ENCODE peak calls at places on chromosomes 4 and X, in seven cellular contexts. K is GM23248; Q is uterus; I is fibroblast of the aortic adventitia; D is activated T-helper 1 cell treated with anti-CD3 and anti-CD28 coated beads, Interleukin-12 subunit alpha, Interleukin-12 subunit beta, Interleukin-2, Interleukin-4 antibody, amounts not matched to agents 30 ng/mL and 10 ng/mL and 1 ng/mL, durations not matched to agents 14 hours and 24 hours and 36 hours; X is islet precursor cell; E is activated naive CD4-positive, alpha-beta T cell. P is an unnamed sample.

GRCh38 chr4:79964020-79964714 is 108.9 kb downstream of the ANTXR2 start:
- DNase-seq in K (no peak), Q (no peak), I (no peak), D (no peak), X (no peak), E (no peak), P (no peak)

GRCh38 chr4:1792832-1793495 is at the start of gene FGFR3:
- DNase-seq in K (peak; percentile 64), Q (no peak), I (no peak), D (peak; percentile 28), X (peak; percentile 88), E (no peak), P (no peak)

GRCh38 chrX:21756785-21757529 is 959 bp downstream of the SMPX start:
- DNase-seq in K (no peak), Q (no peak), I (no peak), D (no peak), X (no peak), E (no peak), P (no peak)

GRCh38 chr4:118683513-118683912 is 1.7 kb upstream of the METTL14 start:
- DNase-seq in K (no peak), Q (no peak), I (peak; percentile 10), D (no peak), X (no peak), E (no peak), P (no peak)

GRCh38 chrX:36867143-36867542 is 141.0 kb upstream of the FAM47C start:
- DNase-seq in K (peak; percentile 28), Q (no peak), I (peak; percentile 33), D (no peak), X (no peak), E (no peak), P (no peak)

GRCh38 chr4:8351931-8352367 is 82.4 kb downstream of the HTRA3 start:
- DNase-seq in K (peak; percentile 15), Q (peak; percentile 65), I (peak; percentile 46), D (no peak), X (peak; percentile 49), E (no peak), P (no peak)

GRCh38 chrX:19728915-19729314 is 158.5 kb downstream of the SH3KBP1 start:
- DNase-seq in K (no peak), Q (no peak), I (peak; percentile 25), D (no peak), X (no peak), E (no peak), P (no peak)

GRCh38 chrX:94123062-94123461 is 449.1 kb downstream of the FAM133A start:
- DNase-seq in K (no peak), Q (no peak), I (no peak), D (no peak), X (peak; percentile 79), E (no peak), P (no peak)

GRCh38 chr4:88077911-88078310 is 70.5 kb downstream of the PKD2 start:
- DNase-seq in K (peak; percentile 43), Q (no peak), I (peak; percentile 70), D (no peak), X (no peak), E (no peak), P (no peak)

GRCh38 chr4:183503497-183504063 is 1.3 kb upstream of the ING2 start:
- DNase-seq in K (no peak), Q (no peak), I (no peak), D (no peak), X (no peak), E (no peak), P (no peak)

GRCh38 chr4:77581724-77582123 is 23.9 kb upstream of the CXCL13 start:
- DNase-seq in K (peak; percentile 38), Q (no peak), I (no peak), D (no peak), X (no peak), E (no peak), P (no peak)

GRCh38 chr4:6402566-6403399 is 69.6 kb downstream of the PPP2R2C start:
- DNase-seq in K (no peak), Q (no peak), I (no peak), D (no peak), X (no peak), E (no peak), P (no peak)

GRCh38 chrX:114178126-114178525 is 405.8 kb upstream of the HTR2C start:
- DNase-seq in K (no peak), Q (no peak), I (no peak), D (no peak), X (no peak), E (no peak), P (no peak)

GRCh38 chr4:139300431-139301142 is 718 bp upstream of the NAA15 start:
- DNase-seq in K (peak; percentile 86), Q (peak; percentile 26), I (peak; percentile 63), D (no peak), X (no peak), E (no peak), P (peak; percentile 61)

GRCh38 chr4:46329118-46329976 is 60.6 kb downstream of the GABRA2 start:
- DNase-seq in K (peak; percentile 16), Q (no peak), I (no peak), D (no peak), X (peak; percentile 69), E (no peak), P (no peak)

GRCh38 chr4:140924761-140925392 is 168.7 kb upstream of the TBC1D9 start:
- DNase-seq in K (no peak), Q (no peak), I (no peak), D (no peak), X (no peak), E (no peak), P (no peak)

GRCh38 chr4:69060651-69061308 is 35.5 kb upstream of the UGT2B7 start:
- DNase-seq in K (no peak), Q (no peak), I (no peak), D (no peak), X (no peak), E (no peak), P (no peak)

GRCh38 chrX:115642895-115643530 is 82.0 kb downstream of the PLS3 start:
- DNase-seq in K (peak; percentile 48), Q (peak; percentile 71), I (peak; percentile 89), D (no peak), X (no peak), E (no peak), P (no peak)

GRCh38 chr4:99749445-99750391 is 66.9 kb upstream of the DAPP1 start:
- DNase-seq in K (no peak), Q (no peak), I (no peak), D (no peak), X (no peak), E (no peak), P (no peak)

GRCh38 chr4:101022151-101023024 is 324.9 kb downstream of the PPP3CA start:
- DNase-seq in K (peak; percentile 54), Q (no peak), I (no peak), D (no peak), X (no peak), E (no peak), P (no peak)

GRCh38 chr4:152072001-152072485 is 311.2 kb upstream of the GATB start:
- DNase-seq in K (peak; percentile 65), Q (no peak), I (no peak), D (no peak), X (peak; percentile 76), E (no peak), P (no peak)

GRCh38 chrX:7127058-7127457 is 20.5 kb upstream of the STS start:
- DNase-seq in K (no peak), Q (no peak), I (no peak), D (no peak), X (no peak), E (no peak), P (no peak)

GRCh38 chr4:141158219-141158618 is 24.9 kb upstream of the RNF150 start:
- DNase-seq in K (peak; percentile 68), Q (no peak), I (peak; percentile 73), D (no peak), X (no peak), E (no peak), P (no peak)

GRCh38 chrX:25721564-25721963 is 416.6 kb upstream of the MAGEB18 start:
- DNase-seq in K (peak; percentile 2), Q (no peak), I (peak; percentile 18), D (no peak), X (no peak), E (no peak), P (no peak)

GRCh38 chr4:151315212-151315886 is 10.1 kb downstream of the SH3D19 start:
- DNase-seq in K (no peak), Q (no peak), I (peak; percentile 26), D (no peak), X (no peak), E (no peak), P (no peak)

GRCh38 chrX:1355131-1355799 is 18.7 kb downstream of the IL3RA start:
- DNase-seq in K (no peak), Q (no peak), I (no peak), D (no peak), X (peak; percentile 73), E (no peak), P (no peak)

GRCh38 chr4:76023381-76023780 is at the start of gene CXCL10:
- DNase-seq in K (no peak), Q (no peak), I (peak; percentile 30), D (no peak), X (no peak), E (no peak), P (no peak)

GRCh38 chr4:33998204-33998603 is 2246.1 kb downstream of the ARAP2 start:
- DNase-seq in K (no peak), Q (no peak), I (peak; percentile 2), D (no peak), X (no peak), E (no peak), P (no peak)

GRCh38 chr4:14607578-14607977 is 394.7 kb upstream of the CPEB2 start:
- DNase-seq in K (no peak), Q (no peak), I (peak; percentile 47), D (no peak), X (no peak), E (no peak), P (no peak)

GRCh38 chr4:182537031-182537617 is 293.9 kb downstream of the TENM3 start:
- DNase-seq in K (no peak), Q (no peak), I (no peak), D (no peak), X (no peak), E (no peak), P (no peak)

GRCh38 chr4:5037553-5038551 is 13.4 kb upstream of the STK32B start:
- DNase-seq in K (peak; percentile 92), Q (no peak), I (peak; percentile 91), D (no peak), X (no peak), E (no peak), P (no peak)

GRCh38 chr4:156672492-156672891 is 299.1 kb downstream of the PDGFC start:
- DNase-seq in K (peak; percentile 69), Q (no peak), I (peak; percentile 46), D (no peak), X (no peak), E (no peak), P (no peak)

P was measured in natural killer cell treated with Interleukin-12 subunit alpha and Interleukin-12 subunit beta and Interleukin-15 and Interleukin-18, amount 100 ng/mL, for 72 hours.